ENCODE peak calls at places on chromosome 2, in six cellular contexts. One of them, this sample, is unnamed.

GRCh38 chr2:216210711-216211131 is 101.6 kb downstream of the XRCC5 start:
- DNase-seq in Panc1: no peak
- DNase-seq in cardiac fibroblast: peak; percentile 41
- DNase-seq in activated T-cell treated with anti-CD3 and anti-CD28 coated beads for 24 hours: no peak
- DNase-seq in endothelial cell: peak; percentile 9
- DNase-seq in GM13977: no peak
- DNase-seq in this sample: no peak

GRCh38 chr2:31204761-31205160 is 12.6 kb downstream of the CAPN14 start:
- DNase-seq in Panc1: no peak
- DNase-seq in cardiac fibroblast: no peak
- DNase-seq in activated T-cell treated with anti-CD3 and anti-CD28 coated beads for 24 hours: no peak
- DNase-seq in endothelial cell: no peak
- DNase-seq in GM13977: no peak
- DNase-seq in this sample: no peak

GRCh38 chr2:148218326-148219075 is 197.6 kb downstream of the MBD5 start:
- DNase-seq in Panc1: no peak
- DNase-seq in cardiac fibroblast: no peak
- DNase-seq in activated T-cell treated with anti-CD3 and anti-CD28 coated beads for 24 hours: no peak
- DNase-seq in endothelial cell: no peak
- DNase-seq in GM13977: no peak
- DNase-seq in this sample: no peak

GRCh38 chr2:25378731-25379490 is 37.2 kb upstream of the DNMT3A start:
- DNase-seq in Panc1: no peak
- DNase-seq in cardiac fibroblast: no peak
- DNase-seq in activated T-cell treated with anti-CD3 and anti-CD28 coated beads for 24 hours: no peak
- DNase-seq in endothelial cell: no peak
- DNase-seq in GM13977: no peak
- DNase-seq in this sample: no peak

GRCh38 chr2:156437272-156437671 is 1.1 kb downstream of the GPD2 start:
- DNase-seq in Panc1: no peak
- DNase-seq in cardiac fibroblast: peak; percentile 56
- DNase-seq in activated T-cell treated with anti-CD3 and anti-CD28 coated beads for 24 hours: no peak
- DNase-seq in endothelial cell: no peak
- DNase-seq in GM13977: no peak
- DNase-seq in this sample: peak; percentile 41

GRCh38 chr2:46814160-46814559 is 101.4 kb downstream of the MCFD2 start:
- DNase-seq in Panc1: no peak
- DNase-seq in cardiac fibroblast: peak; percentile 98
- DNase-seq in activated T-cell treated with anti-CD3 and anti-CD28 coated beads for 24 hours: no peak
- DNase-seq in endothelial cell: no peak
- DNase-seq in GM13977: no peak
- DNase-seq in this sample: no peak

GRCh38 chr2:134603966-134604365 is 114.8 kb downstream of the TMEM163 start:
- DNase-seq in Panc1: no peak
- DNase-seq in cardiac fibroblast: no peak
- DNase-seq in activated T-cell treated with anti-CD3 and anti-CD28 coated beads for 24 hours: no peak
- DNase-seq in endothelial cell: no peak
- DNase-seq in GM13977: no peak
- DNase-seq in this sample: no peak

GRCh38 chr2:230865766-230866703 is 1.3 kb downstream of the ITM2C start:
- DNase-seq in Panc1: no peak
- DNase-seq in cardiac fibroblast: peak; percentile 35
- DNase-seq in activated T-cell treated with anti-CD3 and anti-CD28 coated beads for 24 hours: no peak
- DNase-seq in endothelial cell: peak; percentile 59
- DNase-seq in GM13977: no peak
- DNase-seq in this sample: peak; percentile 41

GRCh38 chr2:10412380-10412779 is 35.7 kb downstream of the ODC1 start:
- DNase-seq in Panc1: no peak
- DNase-seq in cardiac fibroblast: peak; percentile 50
- DNase-seq in activated T-cell treated with anti-CD3 and anti-CD28 coated beads for 24 hours: no peak
- DNase-seq in endothelial cell: peak; percentile 35
- DNase-seq in GM13977: peak; percentile 74
- DNase-seq in this sample: peak; percentile 67

GRCh38 chr2:2646312-2647051 is 315.4 kb upstream of the MYT1L start:
- DNase-seq in Panc1: no peak
- DNase-seq in cardiac fibroblast: no peak
- DNase-seq in activated T-cell treated with anti-CD3 and anti-CD28 coated beads for 24 hours: peak; percentile 28
- DNase-seq in endothelial cell: no peak
- DNase-seq in GM13977: peak; percentile 44
- DNase-seq in this sample: no peak

GRCh38 chr2:199455186-199455532 is 2.6 kb downstream of the SATB2 start:
- DNase-seq in Panc1: no peak
- DNase-seq in cardiac fibroblast: no peak
- DNase-seq in activated T-cell treated with anti-CD3 and anti-CD28 coated beads for 24 hours: no peak
- DNase-seq in endothelial cell: no peak
- DNase-seq in GM13977: no peak
- DNase-seq in this sample: no peak

GRCh38 chr2:220847587-220847986 is 724.5 kb downstream of the EPHA4 start:
- DNase-seq in Panc1: peak; percentile 42
- DNase-seq in cardiac fibroblast: peak; percentile 25
- DNase-seq in activated T-cell treated with anti-CD3 and anti-CD28 coated beads for 24 hours: no peak
- DNase-seq in endothelial cell: no peak
- DNase-seq in GM13977: no peak
- DNase-seq in this sample: no peak

GRCh38 chr2:121228521-121228920 is 56.5 kb downstream of the TFCP2L1 start:
- DNase-seq in Panc1: no peak
- DNase-seq in cardiac fibroblast: no peak
- DNase-seq in activated T-cell treated with anti-CD3 and anti-CD28 coated beads for 24 hours: no peak
- DNase-seq in endothelial cell: no peak
- DNase-seq in GM13977: no peak
- DNase-seq in this sample: no peak

GRCh38 chr2:74009577-74009976 is 24.9 kb downstream of the TET3 start:
- DNase-seq in Panc1: no peak
- DNase-seq in cardiac fibroblast: no peak
- DNase-seq in activated T-cell treated with anti-CD3 and anti-CD28 coated beads for 24 hours: no peak
- DNase-seq in endothelial cell: no peak
- DNase-seq in GM13977: no peak
- DNase-seq in this sample: no peak

GRCh38 chr2:96574364-96574763 is 37.8 kb downstream of the ARID5A start:
- DNase-seq in Panc1: no peak
- DNase-seq in cardiac fibroblast: no peak
- DNase-seq in activated T-cell treated with anti-CD3 and anti-CD28 coated beads for 24 hours: no peak
- DNase-seq in endothelial cell: no peak
- DNase-seq in GM13977: no peak
- DNase-seq in this sample: no peak

GRCh38 chr2:121605820-121606733 is 43.2 kb downstream of the CLASP1 start:
- DNase-seq in Panc1: no peak
- DNase-seq in cardiac fibroblast: no peak
- DNase-seq in activated T-cell treated with anti-CD3 and anti-CD28 coated beads for 24 hours: no peak
- DNase-seq in endothelial cell: no peak
- DNase-seq in GM13977: no peak
- DNase-seq in this sample: no peak

GRCh38 chr2:64749446-64749845 is 95.7 kb upstream of the SERTAD2 start:
- DNase-seq in Panc1: no peak
- DNase-seq in cardiac fibroblast: no peak
- DNase-seq in activated T-cell treated with anti-CD3 and anti-CD28 coated beads for 24 hours: no peak
- DNase-seq in endothelial cell: no peak
- DNase-seq in GM13977: no peak
- DNase-seq in this sample: no peak

GRCh38 chr2:138475394-138475793 is 26.2 kb upstream of the SPOPL start:
- DNase-seq in Panc1: no peak
- DNase-seq in cardiac fibroblast: no peak
- DNase-seq in activated T-cell treated with anti-CD3 and anti-CD28 coated beads for 24 hours: no peak
- DNase-seq in endothelial cell: no peak
- DNase-seq in GM13977: peak; percentile 15
- DNase-seq in this sample: peak; percentile 29

GRCh38 chr2:230423851-230424458 is 8.0 kb downstream of the SP100 start:
- DNase-seq in Panc1: no peak
- DNase-seq in cardiac fibroblast: peak; percentile 40
- DNase-seq in activated T-cell treated with anti-CD3 and anti-CD28 coated beads for 24 hours: no peak
- DNase-seq in endothelial cell: no peak
- DNase-seq in GM13977: no peak
- DNase-seq in this sample: no peak

GRCh38 chr2:26737221-26737620 is 26.9 kb upstream of the SLC35F6 start:
- DNase-seq in Panc1: no peak
- DNase-seq in cardiac fibroblast: no peak
- DNase-seq in activated T-cell treated with anti-CD3 and anti-CD28 coated beads for 24 hours: no peak
- DNase-seq in endothelial cell: no peak
- DNase-seq in GM13977: no peak
- DNase-seq in this sample: no peak

GRCh38 chr2:74911061-74911460 is 47.4 kb upstream of the POLE4 start:
- DNase-seq in Panc1: no peak
- DNase-seq in cardiac fibroblast: no peak
- DNase-seq in activated T-cell treated with anti-CD3 and anti-CD28 coated beads for 24 hours: no peak
- DNase-seq in endothelial cell: no peak
- DNase-seq in GM13977: no peak
- DNase-seq in this sample: no peak

GRCh38 chr2:73993799-73994543 is 9.3 kb downstream of the TET3 start:
- DNase-seq in Panc1: no peak
- DNase-seq in cardiac fibroblast: no peak
- DNase-seq in activated T-cell treated with anti-CD3 and anti-CD28 coated beads for 24 hours: no peak
- DNase-seq in endothelial cell: no peak
- DNase-seq in GM13977: no peak
- DNase-seq in this sample: no peak

GRCh38 chr2:85497944-85498630 is 40.9 kb upstream of the MAT2A start:
- DNase-seq in Panc1: no peak
- DNase-seq in cardiac fibroblast: no peak
- DNase-seq in activated T-cell treated with anti-CD3 and anti-CD28 coated beads for 24 hours: no peak
- DNase-seq in endothelial cell: no peak
- DNase-seq in GM13977: no peak
- DNase-seq in this sample: no peak

GRCh38 chr2:220277445-220277960 is 650.1 kb downstream of the SLC4A3 start:
- DNase-seq in Panc1: peak; percentile 46
- DNase-seq in cardiac fibroblast: peak; percentile 87
- DNase-seq in activated T-cell treated with anti-CD3 and anti-CD28 coated beads for 24 hours: no peak
- DNase-seq in endothelial cell: no peak
- DNase-seq in GM13977: no peak
- DNase-seq in this sample: no peak

GRCh38 chr2:32937602-32938450 is 8.9 kb upstream of the LTBP1 start:
- DNase-seq in Panc1: no peak
- DNase-seq in cardiac fibroblast: peak; percentile 25
- DNase-seq in activated T-cell treated with anti-CD3 and anti-CD28 coated beads for 24 hours: no peak
- DNase-seq in endothelial cell: no peak
- DNase-seq in GM13977: no peak
- DNase-seq in this sample: no peak

GRCh38 chr2:195642027-195642676 is 14.9 kb upstream of the SLC39A10 start:
- DNase-seq in Panc1: no peak
- DNase-seq in cardiac fibroblast: no peak
- DNase-seq in activated T-cell treated with anti-CD3 and anti-CD28 coated beads for 24 hours: no peak
- DNase-seq in endothelial cell: no peak
- DNase-seq in GM13977: no peak
- DNase-seq in this sample: no peak

GRCh38 chr2:32947484-32948143 is 861 bp downstream of the LTBP1 start:
- DNase-seq in Panc1: no peak
- DNase-seq in cardiac fibroblast: peak; percentile 55
- DNase-seq in activated T-cell treated with anti-CD3 and anti-CD28 coated beads for 24 hours: no peak
- DNase-seq in endothelial cell: peak; percentile 46
- DNase-seq in GM13977: peak; percentile 67
- DNase-seq in this sample: no peak

GRCh38 chr2:190340369-190340768 is 3.0 kb upstream of the INPP1 start:
- DNase-seq in Panc1: no peak
- DNase-seq in cardiac fibroblast: no peak
- DNase-seq in activated T-cell treated with anti-CD3 and anti-CD28 coated beads for 24 hours: no peak
- DNase-seq in endothelial cell: peak; percentile 13
- DNase-seq in GM13977: no peak
- DNase-seq in this sample: no peak

This sample was measured in GM20000.